ENCODE peak calls at places on chromosome 6, in six cellular contexts. W is A549, O is left ventricle myocardium inferior, H is tibial artery, K is endothelial cell of umbilical vein, S is ovary. C is an unnamed sample.

GRCh38 chr6:13367396-13367795 is 39.1 kb upstream of the TBC1D7 start:
- DNase-seq in H (no peak), W (no peak), S (no peak), O (no peak), K (peak), C (no peak)

GRCh38 chr6:127992144-127992543 is 91.3 kb upstream of the THEMIS start:
- DNase-seq in S (no peak), H (no peak), O (no peak), K (no peak), W (no peak), C (no peak)

GRCh38 chr6:33075568-33076405 is at the start of gene HLA-DPB1:
- DNase-seq in H (no peak), K (peak), W (peak), O (no peak), S (no peak), C (peak)

GRCh38 chr6:24848461-24848860 is 49.7 kb upstream of the ARMH2 start:
- DNase-seq in S (no peak), W (no peak), K (no peak), H (no peak), O (no peak), C (no peak)

GRCh38 chr6:141484726-141485125 is 648.0 kb upstream of the GJE1 start:
- DNase-seq in K (no peak), S (no peak), H (no peak), W (no peak), O (no peak), C (no peak)

GRCh38 chr6:25311251-25311910 is 32.2 kb downstream of the CARMIL1 start:
- DNase-seq in S (no peak), H (no peak), O (no peak), K (no peak), W (peak), C (no peak)

GRCh38 chr6:150183105-150183504 is 40.3 kb downstream of the PPP1R14C start:
- DNase-seq in K (no peak), O (no peak), W (no peak), H (no peak), S (no peak), C (no peak)

GRCh38 chr6:39330476-39330875 is 8.0 kb upstream of the KCNK16 start:
- DNase-seq in H (no peak), K (no peak), O (peak), S (no peak), W (no peak), C (no peak)

GRCh38 chr6:104229057-104229456 is 630.7 kb downstream of the HACE1 start:
- DNase-seq in W (no peak), H (no peak), S (no peak), O (no peak), K (no peak), C (no peak)

GRCh38 chr6:14925025-14925595 is 320.8 kb upstream of the JARID2 start:
- DNase-seq in S (no peak), W (no peak), K (no peak), H (no peak), O (no peak), C (no peak)

GRCh38 chr6:79604583-79605037 is 26.5 kb upstream of the SH3BGRL2 start:
- DNase-seq in O (no peak), W (peak), K (no peak), H (no peak), S (no peak), C (no peak)

GRCh38 chr6:110543106-110543505 is 66.7 kb upstream of the SLC22A16 start:
- DNase-seq in K (no peak), W (no peak), S (no peak), O (no peak), H (no peak), C (no peak)

GRCh38 chr6:142008776-142009175 is 123.9 kb upstream of the GJE1 start:
- DNase-seq in W (no peak), K (no peak), S (no peak), O (no peak), H (no peak), C (no peak)

GRCh38 chr6:89970609-89971337 is 76.5 kb downstream of the GJA10 start:
- DNase-seq in O (no peak), S (peak), W (peak), K (peak), H (no peak), C (no peak)

GRCh38 chr6:44341095-44341890 is 1.2 kb upstream of the SPATS1 start:
- DNase-seq in K (no peak), O (no peak), H (no peak), W (no peak), S (no peak), C (no peak)

GRCh38 chr6:72374864-72375263 is 247.0 kb upstream of the KCNQ5 start:
- DNase-seq in W (no peak), H (no peak), S (no peak), K (no peak), O (no peak), C (no peak)

GRCh38 chr6:126419901-126420300 is 80.0 kb downstream of the CENPW start:
- DNase-seq in W (no peak), H (no peak), K (no peak), S (no peak), O (no peak), C (no peak)

GRCh38 chr6:170210651-170211403 is 80.1 kb downstream of the DLL1 start:
- DNase-seq in O (no peak), H (no peak), K (no peak), W (no peak), S (no peak), C (peak)

GRCh38 chr6:140269766-140270165 is 895.3 kb upstream of the CITED2 start:
- DNase-seq in W (no peak), H (no peak), S (no peak), K (peak), O (no peak), C (no peak)

GRCh38 chr6:72952808-72953630 is 272.3 kb downstream of the KHDC1L start:
- DNase-seq in W (no peak), H (no peak), O (no peak), K (peak), S (no peak), C (no peak)

GRCh38 chr6:13573669-13574110 is 711 bp upstream of the SIRT5 start:
- DNase-seq in S (peak), H (peak), O (peak), K (peak), W (peak), C (no peak)

GRCh38 chr6:35089216-35089934 is 51.8 kb downstream of the TCP11 start:
- DNase-seq in W (no peak), O (no peak), H (no peak), S (no peak), K (no peak), C (no peak)

GRCh38 chr6:52299598-52300144 is 15.1 kb upstream of the MCM3 start:
- DNase-seq in O (no peak), K (no peak), H (no peak), W (no peak), S (no peak), C (no peak)

GRCh38 chr6:30325150-30325872 is 1.4 kb upstream of the TRIM39 start:
- DNase-seq in O (peak), H (no peak), W (peak), K (peak), S (no peak), C (no peak)

GRCh38 chr6:112058673-112059072 is 4.8 kb downstream of the CCN6 start:
- DNase-seq in S (no peak), W (no peak), O (no peak), K (no peak), H (no peak), C (no peak)

GRCh38 chr6:14606353-14606752 is 488.8 kb downstream of the CD83 start:
- DNase-seq in W (no peak), S (no peak), O (no peak), K (no peak), H (no peak), C (no peak)

DNA sequence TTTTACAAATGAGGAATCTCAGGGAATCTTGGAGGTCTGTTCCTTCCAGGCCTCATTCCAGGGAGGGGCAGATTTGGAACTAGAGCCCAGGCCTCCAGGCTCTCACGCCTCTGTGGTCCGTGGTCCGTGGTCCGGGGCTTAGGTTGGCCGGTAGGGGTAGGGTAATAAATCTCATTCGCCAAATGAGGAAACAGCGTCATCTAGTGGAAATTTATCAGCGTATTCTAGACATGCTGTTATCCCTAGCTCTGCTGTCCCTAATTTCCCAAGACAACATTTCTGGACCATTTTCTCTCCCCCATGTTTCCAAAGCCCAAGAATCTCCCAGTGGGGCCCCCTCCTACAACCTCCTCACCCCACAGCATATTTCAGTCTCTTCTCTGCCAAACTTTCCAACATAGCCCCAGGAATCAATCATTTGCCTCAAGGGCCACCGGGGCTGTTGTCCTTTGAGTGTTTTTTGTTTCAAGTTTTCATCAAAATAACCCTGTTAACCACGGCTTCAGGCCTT is 126.9 kb downstream of the ALDH8A1 start:
- DNase-seq in S (peak), W (peak), O (peak), H (no peak), K (peak), C (no peak)
- H3K27ac ChIP-seq in S (no peak), W (peak), O (no peak), H (no peak), K (no peak), C (no peak)

DNA sequence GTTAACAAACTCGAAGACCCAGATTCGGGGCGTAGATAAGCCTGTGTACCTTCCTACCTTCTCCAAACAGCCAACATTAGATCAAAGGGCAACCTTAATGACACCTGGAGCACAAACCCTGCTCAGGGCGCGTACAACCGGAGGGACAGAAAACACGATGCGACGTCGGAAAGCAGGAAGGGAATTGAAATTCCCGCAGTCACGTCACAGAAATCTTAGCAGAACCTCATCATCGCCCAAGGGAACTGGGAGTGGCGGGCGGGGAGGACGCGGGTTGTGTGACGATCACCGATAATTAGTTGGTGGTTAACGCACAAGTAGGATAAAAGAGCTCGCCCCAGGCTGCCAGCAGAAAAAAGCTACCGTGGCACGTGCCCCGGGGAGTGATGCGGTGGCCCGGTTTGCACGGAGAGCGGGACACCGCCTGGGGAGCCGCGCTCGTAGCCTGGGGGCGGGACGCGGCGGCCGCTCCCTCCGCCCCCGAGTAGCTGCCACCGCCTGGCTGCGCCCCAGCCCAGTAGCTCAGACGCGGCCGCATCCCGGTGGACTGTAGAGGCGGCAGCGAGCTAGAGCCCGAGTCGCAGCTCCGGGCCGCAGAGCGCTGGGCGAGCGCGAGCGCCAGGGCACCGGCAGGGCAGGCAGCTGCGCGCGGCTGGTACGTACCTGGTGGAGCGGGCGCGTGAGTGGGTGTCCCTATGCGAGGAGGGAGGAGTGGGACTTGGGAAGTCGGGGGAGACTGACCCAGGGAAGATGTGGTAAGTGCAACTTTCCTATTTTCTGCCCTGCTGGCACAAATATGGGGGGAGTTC is at the start of gene PKIB:
- DNase-seq in W (peak), O (peak), H (peak), S (peak), K (peak), C (peak)
- TF ChIP-seq CTCF in W (peak), O (peak), H (peak), S (no peak), K (peak), C (no peak)

GRCh38 chr6:117549606-117550005 is 52.7 kb downstream of the GOPC start:
- DNase-seq in W (no peak), O (no peak), K (no peak), H (no peak), S (no peak), C (no peak)

GRCh38 chr6:117548797-117549301 is 53.5 kb downstream of the GOPC start:
- DNase-seq in K (peak), H (no peak), W (no peak), O (no peak), S (no peak), C (peak)

GRCh38 chr6:117546674-117547073 is 55.6 kb downstream of the GOPC start:
- DNase-seq in H (no peak), O (no peak), K (no peak), W (no peak), S (no peak), C (no peak)

GRCh38 chr6:117550078-117550600 is 52.2 kb downstream of the GOPC start:
- DNase-seq in K (no peak), W (no peak), S (no peak), H (no peak), O (no peak), C (no peak)

GRCh38 chr6:117547688-117548621 is 54.4 kb downstream of the GOPC start:
- DNase-seq in O (peak), W (no peak), S (peak), H (peak), K (peak), C (peak)
- H3K27ac ChIP-seq in O (peak), W (peak), S (no peak), H (peak), K (peak), C (peak)

GRCh38 chr6:167856999-167857660 is 30.4 kb downstream of the AFDN start:
- DNase-seq in W (no peak), O (no peak), K (peak), S (no peak), H (no peak), C (no peak)
- TF ChIP-seq CTCF in W (no peak), O (no peak), K (no peak), S (no peak), H (no peak), C (no peak)

GRCh38 chr6:164183556-164184123 is 769.1 kb downstream of the QKI start:
- DNase-seq in K (no peak), W (no peak), O (no peak), S (no peak), H (no peak), C (no peak)

GRCh38 chr6:164184410-164184809 is 769.9 kb downstream of the QKI start:
- DNase-seq in O (no peak), S (no peak), K (no peak), W (no peak), H (no peak), C (no peak)

GRCh38 chr6:164178933-164179332 is 764.4 kb downstream of the QKI start:
- DNase-seq in H (no peak), S (no peak), K (no peak), O (no peak), W (no peak), C (no peak)
- H3K27ac ChIP-seq in H (no peak), S (no peak), K (no peak), O (no peak), W (no peak), C (no peak)

GRCh38 chr6:19838442-19839236 is 1.5 kb downstream of the ID4 start:
- DNase-seq in W (peak), K (no peak), O (no peak), S (peak), H (peak), C (no peak)
- TF ChIP-seq CTCF in W (no peak), K (no peak), O (no peak), S (no peak), H (no peak), C (no peak)

C was measured in CD8-positive, alpha-beta T cell.